ENCODE peak calls at places on chromosomes 16 and 17, in seven cellular contexts. One of them, this sample, is unnamed.

GRCh38 chr16:80081851-80082250 is 458.9 kb upstream of the DYNLRB2 start:
- DNase-seq in adrenal gland: no peak
- DNase-seq in upper lobe of left lung: no peak
- DNase-seq in AG04450: no peak
- DNase-seq in suprapubic skin: no peak
- DNase-seq in body of pancreas: no peak
- DNase-seq in OCI-LY7: no peak
- DNase-seq in this sample: no peak

GRCh38 chr16:76441886-76442285 is 164.7 kb downstream of the CNTNAP4 start:
- DNase-seq in AG04450: no peak
- DNase-seq in suprapubic skin: no peak
- DNase-seq in OCI-LY7: no peak
- DNase-seq in upper lobe of left lung: no peak
- DNase-seq in adrenal gland: no peak
- DNase-seq in body of pancreas: no peak
- DNase-seq in this sample: no peak

GRCh38 chr16:86768231-86768791 is 190.0 kb downstream of the FOXL1 start:
- DNase-seq in AG04450: no peak
- DNase-seq in suprapubic skin: no peak
- DNase-seq in upper lobe of left lung: no peak
- DNase-seq in OCI-LY7: no peak
- DNase-seq in adrenal gland: no peak
- DNase-seq in body of pancreas: no peak
- DNase-seq in this sample: no peak

GRCh38 chr16:84613408-84614071 is 4.3 kb downstream of the COTL1 start:
- DNase-seq in body of pancreas: no peak
- DNase-seq in adrenal gland: no peak
- DNase-seq in upper lobe of left lung: no peak
- DNase-seq in AG04450: no peak
- DNase-seq in suprapubic skin: peak; percentile 20
- DNase-seq in OCI-LY7: no peak
- DNase-seq in this sample: no peak

GRCh38 chr17:50689956-50690886 is 17.5 kb downstream of the ANKRD40 start:
- DNase-seq in OCI-LY7: no peak
- DNase-seq in body of pancreas: no peak
- DNase-seq in adrenal gland: peak; percentile 64
- DNase-seq in AG04450: no peak
- DNase-seq in suprapubic skin: peak; percentile 51
- DNase-seq in upper lobe of left lung: peak; percentile 67
- DNase-seq in this sample: no peak

GRCh38 chr17:62110923-62111484 is 45.9 kb upstream of the MED13 start:
- DNase-seq in body of pancreas: no peak
- DNase-seq in suprapubic skin: no peak
- DNase-seq in OCI-LY7: no peak
- DNase-seq in AG04450: no peak
- DNase-seq in adrenal gland: no peak
- DNase-seq in upper lobe of left lung: no peak
- DNase-seq in this sample: no peak

GRCh38 chr16:17070882-17071592 is 399.7 kb downstream of the XYLT1 start:
- DNase-seq in AG04450: no peak
- DNase-seq in body of pancreas: peak; percentile 26
- DNase-seq in OCI-LY7: peak; percentile 81
- DNase-seq in suprapubic skin: no peak
- DNase-seq in upper lobe of left lung: no peak
- DNase-seq in adrenal gland: peak; percentile 24
- DNase-seq in this sample: no peak

GRCh38 chr17:59607817-59608403 is 11.8 kb upstream of the CLTC start:
- DNase-seq in upper lobe of left lung: no peak
- DNase-seq in suprapubic skin: no peak
- DNase-seq in OCI-LY7: peak; percentile 22
- DNase-seq in body of pancreas: peak; percentile 29
- DNase-seq in adrenal gland: no peak
- DNase-seq in AG04450: no peak
- DNase-seq in this sample: no peak

GRCh38 chr16:78275420-78275819 is 176.0 kb downstream of the WWOX start:
- DNase-seq in upper lobe of left lung: no peak
- DNase-seq in adrenal gland: no peak
- DNase-seq in AG04450: no peak
- DNase-seq in suprapubic skin: no peak
- DNase-seq in OCI-LY7: no peak
- DNase-seq in body of pancreas: no peak
- DNase-seq in this sample: no peak

GRCh38 chr17:32266389-32267269 is 997 bp downstream of the RHBDL3 start:
- DNase-seq in body of pancreas: no peak
- DNase-seq in adrenal gland: no peak
- DNase-seq in AG04450: no peak
- DNase-seq in OCI-LY7: no peak
- DNase-seq in upper lobe of left lung: peak; percentile 87
- DNase-seq in suprapubic skin: no peak
- DNase-seq in this sample: no peak

GRCh38 chr17:57873261-57874057 is 23.6 kb upstream of the MRPS23 start:
- DNase-seq in adrenal gland: no peak
- DNase-seq in OCI-LY7: no peak
- DNase-seq in body of pancreas: no peak
- DNase-seq in upper lobe of left lung: no peak
- DNase-seq in suprapubic skin: no peak
- DNase-seq in AG04450: no peak
- DNase-seq in this sample: no peak

GRCh38 chr17:42313773-42314566 is 25.7 kb downstream of the STAT5A start:
- DNase-seq in body of pancreas: no peak
- DNase-seq in upper lobe of left lung: peak; percentile 39
- DNase-seq in AG04450: no peak
- DNase-seq in suprapubic skin: no peak
- DNase-seq in adrenal gland: peak; percentile 70
- DNase-seq in OCI-LY7: no peak
- DNase-seq in this sample: no peak

GRCh38 chr16:84380405-84380804 is 12.1 kb downstream of the ATP2C2 start:
- DNase-seq in AG04450: no peak
- DNase-seq in suprapubic skin: no peak
- DNase-seq in adrenal gland: no peak
- DNase-seq in OCI-LY7: peak; percentile 26
- DNase-seq in body of pancreas: no peak
- DNase-seq in upper lobe of left lung: no peak
- DNase-seq in this sample: no peak

GRCh38 chr16:19118938-19119431 is 5.2 kb downstream of the ITPRIPL2 start:
- DNase-seq in body of pancreas: no peak
- DNase-seq in upper lobe of left lung: no peak
- DNase-seq in AG04450: peak; percentile 78
- DNase-seq in adrenal gland: peak; percentile 75
- DNase-seq in suprapubic skin: no peak
- DNase-seq in OCI-LY7: no peak
- DNase-seq in this sample: peak; percentile 84

GRCh38 chr16:85553436-85554113 is 59.5 kb upstream of the GSE1 start:
- DNase-seq in suprapubic skin: no peak
- DNase-seq in body of pancreas: peak; percentile 68
- DNase-seq in upper lobe of left lung: peak; percentile 95
- DNase-seq in adrenal gland: peak; percentile 66
- DNase-seq in AG04450: no peak
- DNase-seq in OCI-LY7: peak; percentile 76
- DNase-seq in this sample: peak; percentile 69

GRCh38 chr17:49915670-49916069 is 53.3 kb upstream of the DLX4 start:
- DNase-seq in body of pancreas: no peak
- DNase-seq in OCI-LY7: no peak
- DNase-seq in AG04450: no peak
- DNase-seq in upper lobe of left lung: no peak
- DNase-seq in suprapubic skin: no peak
- DNase-seq in adrenal gland: no peak
- DNase-seq in this sample: no peak

GRCh38 chr16:54847207-54847606 is 83.5 kb upstream of the IRX5 start:
- DNase-seq in adrenal gland: no peak
- DNase-seq in upper lobe of left lung: no peak
- DNase-seq in AG04450: no peak
- DNase-seq in suprapubic skin: no peak
- DNase-seq in OCI-LY7: no peak
- DNase-seq in body of pancreas: no peak
- DNase-seq in this sample: peak; percentile 90

GRCh38 chr17:82320956-82321927 is 3.8 kb upstream of the CD7 start:
- DNase-seq in suprapubic skin: no peak
- DNase-seq in OCI-LY7: peak; percentile 58
- DNase-seq in upper lobe of left lung: peak; percentile 94
- DNase-seq in body of pancreas: peak; percentile 48
- DNase-seq in AG04450: no peak
- DNase-seq in adrenal gland: no peak
- DNase-seq in this sample: no peak

DNA sequence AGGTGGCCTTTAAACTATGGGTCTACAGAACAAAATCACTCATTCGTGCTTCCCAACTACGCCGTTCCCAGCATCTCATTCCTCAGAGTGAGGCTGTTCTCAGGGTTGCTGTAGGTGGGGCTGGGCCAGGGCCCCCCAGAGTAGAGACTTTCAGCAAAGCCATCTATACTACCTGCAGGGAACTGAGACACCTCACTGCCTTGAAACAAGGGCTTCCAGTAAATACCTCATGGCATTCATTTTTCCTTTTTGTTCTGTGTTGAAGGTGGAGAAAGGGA is 4.2 kb upstream of the SDK2 start:
- DNase-seq in adrenal gland: no peak
- DNase-seq in OCI-LY7: no peak
- DNase-seq in AG04450: no peak
- DNase-seq in suprapubic skin: no peak
- DNase-seq in upper lobe of left lung: no peak
- DNase-seq in body of pancreas: no peak
- DNase-seq in this sample: no peak
- H3K27ac ChIP-seq in adrenal gland: no peak overlapping the region
- H3K27ac ChIP-seq in OCI-LY7: no peak overlapping the region
- H3K27ac ChIP-seq in AG04450: no peak overlapping the region
- H3K27ac ChIP-seq in suprapubic skin: no peak overlapping the region
- H3K27ac ChIP-seq in upper lobe of left lung: no peak overlapping the region
- H3K27ac ChIP-seq in body of pancreas: no peak overlapping the region
- H3K27ac ChIP-seq in this sample: no peak overlapping the region

GRCh38 chr16:1101133-1101532 is 5.1 kb upstream of the C1QTNF8 start:
- DNase-seq in body of pancreas: no peak
- DNase-seq in AG04450: no peak
- DNase-seq in adrenal gland: no peak
- DNase-seq in OCI-LY7: no peak
- DNase-seq in suprapubic skin: no peak
- DNase-seq in upper lobe of left lung: no peak
- DNase-seq in this sample: no peak
- H3K9me3 ChIP-seq in body of pancreas: no peaks in the 10 kb centered on the region
- H3K9me3 ChIP-seq in AG04450: no peaks in the 10 kb centered on the region
- H3K9me3 ChIP-seq in adrenal gland: no peaks in the 10 kb centered on the region
- H3K9me3 ChIP-seq in OCI-LY7: no peaks in the 10 kb centered on the region
- H3K9me3 ChIP-seq in suprapubic skin: no peaks in the 10 kb centered on the region
- H3K9me3 ChIP-seq in upper lobe of left lung: no peaks in the 10 kb centered on the region
- H3K9me3 ChIP-seq in this sample: no peaks in the 10 kb centered on the region

GRCh38 chr17:33945641-33946546 is 309.2 kb upstream of the CCL2 start:
- DNase-seq in body of pancreas: no peak
- DNase-seq in OCI-LY7: no peak
- DNase-seq in AG04450: no peak
- DNase-seq in upper lobe of left lung: no peak
- DNase-seq in suprapubic skin: no peak
- DNase-seq in adrenal gland: no peak
- DNase-seq in this sample: no peak
- TF ChIP-seq CTCF in body of pancreas: no peak
- TF ChIP-seq CTCF in OCI-LY7: no peak
- TF ChIP-seq CTCF in AG04450: no peak
- TF ChIP-seq CTCF in upper lobe of left lung: no peak
- TF ChIP-seq CTCF in suprapubic skin: no peak
- TF ChIP-seq CTCF in adrenal gland: no peak
- TF ChIP-seq CTCF in this sample: no peak

DNA sequence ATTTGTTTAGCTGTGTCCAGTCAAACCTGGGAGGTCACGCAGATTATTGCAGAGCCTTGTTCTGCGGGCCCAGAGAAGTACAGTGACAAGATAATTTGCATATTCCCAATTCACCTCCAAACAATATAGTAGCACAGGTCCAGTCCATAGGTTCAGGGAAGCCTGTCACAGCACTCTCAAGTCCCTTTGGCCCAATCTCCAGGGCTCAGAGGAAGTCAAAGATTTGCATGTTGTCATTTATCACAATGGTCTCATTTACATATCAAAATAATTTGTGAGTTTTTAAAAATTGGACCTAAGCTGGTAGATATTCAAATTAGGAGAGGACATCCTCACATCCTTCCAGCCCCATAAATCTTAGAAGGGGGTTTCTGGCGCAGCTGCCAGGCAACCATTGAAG is 11.9 kb downstream of the ZBTB4 start:
- DNase-seq in suprapubic skin: no peak
- DNase-seq in adrenal gland: no peak
- DNase-seq in AG04450: no peak
- DNase-seq in OCI-LY7: no peak
- DNase-seq in body of pancreas: no peak
- DNase-seq in upper lobe of left lung: no peak
- DNase-seq in this sample: no peak
- H3K27ac ChIP-seq in suprapubic skin: peak overlapping the region; percentile 25
- H3K27ac ChIP-seq in adrenal gland: peak overlapping the region; percentile 81
- H3K27ac ChIP-seq in AG04450: no peak overlapping the region
- H3K27ac ChIP-seq in OCI-LY7: no peak overlapping the region
- H3K27ac ChIP-seq in body of pancreas: no peak overlapping the region
- H3K27ac ChIP-seq in upper lobe of left lung: peak overlapping the region; percentile 68
- H3K27ac ChIP-seq in this sample: no peak overlapping the region

DNA sequence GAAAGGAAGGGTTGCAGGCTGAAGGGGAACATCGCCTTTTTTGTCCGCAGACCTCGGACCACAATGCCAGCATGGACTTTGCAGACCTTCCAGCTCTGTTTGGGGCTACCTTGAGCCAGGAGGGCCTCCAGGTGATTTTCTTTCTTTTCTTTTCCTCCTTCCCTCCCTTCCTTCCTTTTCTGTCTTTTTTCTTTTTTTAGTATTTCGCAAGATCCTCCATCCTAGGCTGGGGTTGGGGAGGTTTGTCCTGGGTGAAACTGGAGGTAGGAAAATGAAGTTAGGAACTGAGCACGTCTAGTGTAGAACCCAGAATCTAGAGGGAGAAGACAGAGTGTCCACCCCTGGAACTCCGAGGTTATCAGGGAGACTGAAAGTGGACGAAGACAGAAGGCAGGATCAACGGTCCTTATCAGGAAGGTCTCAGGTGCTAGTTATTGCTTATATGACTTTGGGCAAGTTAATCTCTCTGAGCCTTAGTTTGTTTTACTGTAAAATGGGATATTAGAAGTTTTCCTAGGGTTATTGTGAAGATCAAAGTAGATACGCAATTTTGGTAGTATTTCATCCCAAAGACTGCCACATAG is 1.1 kb downstream of the RNF167 start:
- DNase-seq in upper lobe of left lung: no peak
- DNase-seq in body of pancreas: no peak
- DNase-seq in OCI-LY7: no peak
- DNase-seq in suprapubic skin: no peak
- DNase-seq in adrenal gland: no peak
- DNase-seq in AG04450: no peak
- DNase-seq in this sample: no peak
- H3K9me3 ChIP-seq in upper lobe of left lung: no peaks in the 10 kb centered on the region
- H3K9me3 ChIP-seq in body of pancreas: no peaks in the 10 kb centered on the region
- H3K9me3 ChIP-seq in OCI-LY7: no peaks in the 10 kb centered on the region
- H3K9me3 ChIP-seq in suprapubic skin: no peaks in the 10 kb centered on the region
- H3K9me3 ChIP-seq in adrenal gland: no peaks in the 10 kb centered on the region
- H3K9me3 ChIP-seq in AG04450: no peaks in the 10 kb centered on the region
- H3K9me3 ChIP-seq in this sample: no peaks in the 10 kb centered on the region

This sample was measured in PC-9.